ENCODE peak calls at places on chromosome 16, in four cellular contexts. W is stomach, V is epithelial cell of esophagus, U is adrenal gland. Z is an unnamed sample.

GRCh38 chr16:2473999-2474876 is 689 bp upstream of the TBC1D24 start:
- DNase-seq in U (no peak), W (peak), V (peak), Z (peak)

GRCh38 chr16:49482690-49483089 is 109.1 kb downstream of the C16orf78 start:
- DNase-seq in W (no peak), V (no peak), U (no peak), Z (no peak)

GRCh38 chr16:715448-716249 is 731 bp downstream of the METRN start:
- DNase-seq in W (no peak), V (no peak), U (no peak), Z (peak)

GRCh38 chr16:85157813-85158701 is 45.8 kb upstream of the CIBAR2 start:
- DNase-seq in W (no peak), U (no peak), V (no peak), Z (no peak)

GRCh38 chr16:30715777-30716445 is 16.9 kb downstream of the SRCAP start:
- DNase-seq in U (no peak), W (no peak), V (peak), Z (no peak)

GRCh38 chr16:56824335-56824734 is 40.7 kb upstream of the SLC12A3 start:
- DNase-seq in W (peak), V (no peak), U (peak), Z (peak)

GRCh38 chr16:66814734-66815133 is 13.3 kb upstream of the TERB1 start:
- DNase-seq in W (no peak), U (no peak), V (no peak), Z (no peak)

GRCh38 chr16:31052131-31052530 is 18.8 kb downstream of the STX4 start:
- DNase-seq in U (peak), W (no peak), V (peak), Z (no peak)

GRCh38 chr16:85678821-85679220 is 9.9 kb downstream of the GINS2 start:
- DNase-seq in W (no peak), U (no peak), V (no peak), Z (no peak)

GRCh38 chr16:72635694-72636093 is 412.2 kb downstream of the ZFHX3 start:
- DNase-seq in W (no peak), U (no peak), V (no peak), Z (no peak)

GRCh38 chr16:79607587-79607986 is 7.0 kb upstream of the MAF start:
- DNase-seq in V (peak), U (no peak), W (no peak), Z (no peak)

GRCh38 chr16:87584271-87584670 is 18.0 kb upstream of the JPH3 start:
- DNase-seq in V (no peak), W (no peak), U (no peak), Z (no peak)

GRCh38 chr16:9402293-9402865 is 310.9 kb downstream of the HAPSTR1 start:
- DNase-seq in U (no peak), V (no peak), W (no peak), Z (no peak)

GRCh38 chr16:2776500-2777139 is 460 bp downstream of the ELOB start:
- DNase-seq in V (no peak), W (no peak), U (no peak), Z (peak)

GRCh38 chr16:49351119-49351518 is 22.5 kb upstream of the C16orf78 start:
- DNase-seq in U (no peak), W (no peak), V (no peak), Z (no peak)

GRCh38 chr16:67016681-67017450 is 12.1 kb upstream of the CBFB start:
- DNase-seq in U (no peak), V (no peak), W (no peak), Z (no peak)

GRCh38 chr16:50842589-50842988 is 100.7 kb downstream of the CYLD start:
- DNase-seq in V (no peak), U (no peak), W (no peak), Z (no peak)

GRCh38 chr16:11705311-11705710 is 37.1 kb downstream of the SNN start:
- DNase-seq in V (no peak), U (no peak), W (no peak), Z (no peak)

GRCh38 chr16:30904114-30904780 is 7.8 kb downstream of the CTF1 start:
- DNase-seq in V (no peak), W (no peak), U (no peak), Z (peak)

GRCh38 chr16:70685938-70686375 is at the start of gene MTSS2:
- DNase-seq in U (peak), V (peak), W (peak), Z (no peak)

GRCh38 chr16:87678618-87679017 is 76.3 kb downstream of the JPH3 start:
- DNase-seq in W (no peak), V (no peak), U (no peak), Z (no peak)

GRCh38 chr16:50067290-50067853 is 1.6 kb downstream of the HEATR3 start:
- DNase-seq in U (no peak), V (peak), W (no peak), Z (peak)

GRCh38 chr16:87308826-87309225 is 8.4 kb downstream of the C16orf95 start:
- DNase-seq in U (no peak), V (no peak), W (no peak), Z (no peak)

GRCh38 chr16:67268136-67268579 is 11.2 kb upstream of the PLEKHG4 start:
- DNase-seq in W (peak), U (peak), V (no peak), Z (no peak)

GRCh38 chr16:65728172-65728571 is 606.3 kb upstream of the CDH11 start:
- DNase-seq in V (peak), U (no peak), W (no peak), Z (no peak)

GRCh38 chr16:13772782-13773181 is 147.2 kb upstream of the ERCC4 start:
- DNase-seq in V (no peak), W (no peak), U (no peak), Z (no peak)

GRCh38 chr16:13770436-13770835 is 149.5 kb upstream of the ERCC4 start:
- DNase-seq in W (no peak), U (no peak), V (no peak), Z (no peak)

GRCh38 chr16:13766334-13766733 is 153.6 kb upstream of the ERCC4 start:
- DNase-seq in U (no peak), V (no peak), W (no peak), Z (no peak)

DNA sequence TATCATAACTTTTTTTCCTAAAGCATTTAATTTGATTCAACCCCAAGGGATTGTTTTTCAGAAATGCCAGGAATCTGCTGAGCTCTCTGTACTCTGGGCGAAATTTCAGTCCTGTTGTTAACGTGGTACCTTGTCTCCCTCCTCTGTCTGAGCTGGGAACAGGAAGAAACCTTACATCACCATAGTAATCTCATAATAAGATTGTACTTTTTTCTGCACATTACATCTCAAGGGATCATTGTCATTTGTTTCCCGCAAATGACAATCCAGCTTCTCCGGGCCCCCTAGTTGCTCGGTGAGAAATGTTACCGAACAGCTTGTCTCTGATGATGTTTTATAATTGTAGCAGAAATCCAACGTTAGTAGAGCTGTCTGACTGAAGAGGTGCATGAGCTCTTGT is 152.7 kb upstream of the ERCC4 start:
- DNase-seq in V (no peak), W (no peak), U (no peak), Z (peak)
- TF ChIP-seq CTCF in V (no peak), W (no peak), U (peak), Z (peak)

GRCh38 chr16:81497690-81498089 is 53.1 kb downstream of the CMIP start:
- DNase-seq in V (no peak), U (no peak), W (no peak), Z (peak)
- TF ChIP-seq CTCF in V (no peak), U (peak), W (no peak), Z (peak)

GRCh38 chr16:14539156-14539555 is 90.9 kb downstream of the PARN start:
- DNase-seq in W (no peak), V (no peak), U (no peak), Z (no peak)
- TF ChIP-seq CTCF in W (no peak), V (no peak), U (no peak), Z (no peak)

DNA sequence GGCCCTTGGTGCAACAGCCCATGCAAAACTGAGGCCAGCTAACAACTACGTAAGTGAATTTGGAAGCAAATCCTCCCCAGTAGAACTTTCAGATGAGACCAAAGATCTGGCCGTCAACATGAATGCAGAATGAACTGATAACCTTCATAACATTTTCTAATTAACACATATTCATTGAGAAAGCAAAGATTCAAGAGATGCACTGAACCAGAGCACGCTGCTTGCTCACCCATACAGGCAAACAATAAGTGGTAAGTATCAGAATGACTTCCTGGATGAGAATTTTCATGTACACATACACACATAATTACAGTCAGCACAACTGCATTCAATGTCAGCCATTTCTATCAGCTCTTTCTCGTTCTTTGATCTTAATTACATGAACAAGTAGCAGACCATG is 30.6 kb downstream of the XYLT1 start:
- DNase-seq in W (no peak), V (no peak), U (no peak), Z (no peak)
- TF ChIP-seq CTCF in W (no peak), V (no peak), U (no peak), Z (no peak)